ENCODE peak calls at places on chromosome 20, in ten cellular contexts. One of them, this sample, is unnamed.

GRCh38 chr20:44811150-44811685 is 872 bp upstream of the RIMS4 start:
- DNase-seq in colonic mucosa: no peak
- DNase-seq in left lung: no peak
- DNase-seq in astrocyte of the spinal cord: no peak
- DNase-seq in pancreas: no peak
- DNase-seq in BE2C: no peak
- DNase-seq in A549: no peak
- DNase-seq in AG10803: no peak
- DNase-seq in fibroblast of the aortic adventitia: no peak
- DNase-seq in body of pancreas: no peak
- DNase-seq in this sample: no peak

GRCh38 chr20:33674294-33675126 is at the start of gene NECAB3:
- DNase-seq in colonic mucosa: peak; percentile 84
- DNase-seq in left lung: peak; percentile 97
- DNase-seq in astrocyte of the spinal cord: peak; percentile 54
- DNase-seq in pancreas: peak; percentile 87
- DNase-seq in BE2C: peak; percentile 90
- DNase-seq in A549: peak; percentile 75
- DNase-seq in AG10803: peak; percentile 62
- DNase-seq in fibroblast of the aortic adventitia: peak; percentile 56
- DNase-seq in body of pancreas: peak; percentile 92
- DNase-seq in this sample: peak; percentile 67

GRCh38 chr20:41347523-41348429 is 7.2 kb downstream of the LPIN3 start:
- DNase-seq in colonic mucosa: no peak
- DNase-seq in left lung: no peak
- DNase-seq in astrocyte of the spinal cord: no peak
- DNase-seq in pancreas: no peak
- DNase-seq in BE2C: no peak
- DNase-seq in A549: no peak
- DNase-seq in AG10803: peak; percentile 35
- DNase-seq in fibroblast of the aortic adventitia: no peak
- DNase-seq in body of pancreas: peak; percentile 74
- DNase-seq in this sample: peak; percentile 37

GRCh38 chr20:49656304-49656703 is 57.4 kb downstream of the B4GALT5 start:
- DNase-seq in colonic mucosa: no peak
- DNase-seq in left lung: no peak
- DNase-seq in astrocyte of the spinal cord: peak; percentile 47
- DNase-seq in pancreas: peak; percentile 30
- DNase-seq in BE2C: no peak
- DNase-seq in A549: no peak
- DNase-seq in AG10803: peak; percentile 46
- DNase-seq in fibroblast of the aortic adventitia: peak; percentile 20
- DNase-seq in body of pancreas: peak; percentile 75
- DNase-seq in this sample: no peak

GRCh38 chr20:44861547-44862006 is 23.9 kb upstream of the YWHAB start:
- DNase-seq in colonic mucosa: no peak
- DNase-seq in left lung: no peak
- DNase-seq in astrocyte of the spinal cord: peak; percentile 53
- DNase-seq in pancreas: no peak
- DNase-seq in BE2C: no peak
- DNase-seq in A549: no peak
- DNase-seq in AG10803: peak; percentile 91
- DNase-seq in fibroblast of the aortic adventitia: peak; percentile 93
- DNase-seq in body of pancreas: peak; percentile 13
- DNase-seq in this sample: peak; percentile 62

GRCh38 chr20:19462491-19462890 is 250.0 kb downstream of the SLC24A3 start:
- DNase-seq in colonic mucosa: no peak
- DNase-seq in left lung: no peak
- DNase-seq in astrocyte of the spinal cord: no peak
- DNase-seq in pancreas: no peak
- DNase-seq in BE2C: no peak
- DNase-seq in A549: no peak
- DNase-seq in AG10803: no peak
- DNase-seq in fibroblast of the aortic adventitia: no peak
- DNase-seq in body of pancreas: no peak
- DNase-seq in this sample: no peak

GRCh38 chr20:40279390-40279789 is 409.6 kb downstream of the MAFB start:
- DNase-seq in colonic mucosa: peak; percentile 27
- DNase-seq in left lung: no peak
- DNase-seq in astrocyte of the spinal cord: peak; percentile 88
- DNase-seq in pancreas: no peak
- DNase-seq in BE2C: peak; percentile 43
- DNase-seq in A549: no peak
- DNase-seq in AG10803: peak; percentile 94
- DNase-seq in fibroblast of the aortic adventitia: peak; percentile 81
- DNase-seq in body of pancreas: no peak
- DNase-seq in this sample: peak; percentile 65

GRCh38 chr20:5001174-5002076 is at the start of gene SLC23A2:
- DNase-seq in colonic mucosa: peak; percentile 34
- DNase-seq in left lung: peak; percentile 92
- DNase-seq in astrocyte of the spinal cord: no peak
- DNase-seq in pancreas: peak; percentile 45
- DNase-seq in BE2C: peak; percentile 53
- DNase-seq in A549: peak; percentile 66
- DNase-seq in AG10803: no peak
- DNase-seq in fibroblast of the aortic adventitia: no peak
- DNase-seq in body of pancreas: peak; percentile 59
- DNase-seq in this sample: no peak

GRCh38 chr20:51507357-51508036 is 35.0 kb downstream of the NFATC2 start:
- DNase-seq in colonic mucosa: no peak
- DNase-seq in left lung: no peak
- DNase-seq in astrocyte of the spinal cord: peak; percentile 74
- DNase-seq in pancreas: no peak
- DNase-seq in BE2C: no peak
- DNase-seq in A549: no peak
- DNase-seq in AG10803: peak; percentile 56
- DNase-seq in fibroblast of the aortic adventitia: no peak
- DNase-seq in body of pancreas: no peak
- DNase-seq in this sample: no peak

GRCh38 chr20:51508780-51509179 is 33.7 kb downstream of the NFATC2 start:
- DNase-seq in colonic mucosa: no peak
- DNase-seq in left lung: no peak
- DNase-seq in astrocyte of the spinal cord: no peak
- DNase-seq in pancreas: no peak
- DNase-seq in BE2C: no peak
- DNase-seq in A549: no peak
- DNase-seq in AG10803: no peak
- DNase-seq in fibroblast of the aortic adventitia: no peak
- DNase-seq in body of pancreas: no peak
- DNase-seq in this sample: no peak

GRCh38 chr20:51508158-51508557 is 34.4 kb downstream of the NFATC2 start:
- DNase-seq in colonic mucosa: no peak
- DNase-seq in left lung: no peak
- DNase-seq in astrocyte of the spinal cord: no peak
- DNase-seq in pancreas: no peak
- DNase-seq in BE2C: no peak
- DNase-seq in A549: no peak
- DNase-seq in AG10803: no peak
- DNase-seq in fibroblast of the aortic adventitia: no peak
- DNase-seq in body of pancreas: no peak
- DNase-seq in this sample: no peak

GRCh38 chr20:51505566-51505965 is 37.0 kb downstream of the NFATC2 start:
- DNase-seq in colonic mucosa: no peak
- DNase-seq in left lung: no peak
- DNase-seq in astrocyte of the spinal cord: no peak
- DNase-seq in pancreas: no peak
- DNase-seq in BE2C: no peak
- DNase-seq in A549: no peak
- DNase-seq in AG10803: no peak
- DNase-seq in fibroblast of the aortic adventitia: no peak
- DNase-seq in body of pancreas: no peak
- DNase-seq in this sample: no peak

GRCh38 chr20:51506527-51507356 is 35.8 kb downstream of the NFATC2 start:
- DNase-seq in colonic mucosa: no peak
- DNase-seq in left lung: no peak
- DNase-seq in astrocyte of the spinal cord: no peak
- DNase-seq in pancreas: no peak
- DNase-seq in BE2C: no peak
- DNase-seq in A549: no peak
- DNase-seq in AG10803: no peak
- DNase-seq in fibroblast of the aortic adventitia: no peak
- DNase-seq in body of pancreas: no peak
- DNase-seq in this sample: no peak
- H3K4me3 ChIP-seq in colonic mucosa: no peak overlapping the region
- H3K4me3 ChIP-seq in left lung: no peak overlapping the region
- H3K4me3 ChIP-seq in astrocyte of the spinal cord: no peak overlapping the region
- H3K4me3 ChIP-seq in pancreas: no peak overlapping the region
- H3K4me3 ChIP-seq in BE2C: no peak overlapping the region
- H3K4me3 ChIP-seq in A549: no peak overlapping the region
- H3K4me3 ChIP-seq in AG10803: no peak overlapping the region
- H3K4me3 ChIP-seq in fibroblast of the aortic adventitia: no peak overlapping the region
- H3K4me3 ChIP-seq in body of pancreas: no peak overlapping the region
- H3K4me3 ChIP-seq in this sample: no peak overlapping the region

GRCh38 chr20:53623127-53623453 is 29.5 kb upstream of the ZNF217 start:
- DNase-seq in colonic mucosa: no peak
- DNase-seq in left lung: no peak
- DNase-seq in astrocyte of the spinal cord: no peak
- DNase-seq in pancreas: no peak
- DNase-seq in BE2C: no peak
- DNase-seq in A549: no peak
- DNase-seq in AG10803: no peak
- DNase-seq in fibroblast of the aortic adventitia: no peak
- DNase-seq in body of pancreas: no peak
- DNase-seq in this sample: no peak

GRCh38 chr20:53621482-53622246 is 28.0 kb upstream of the ZNF217 start:
- DNase-seq in colonic mucosa: peak; percentile 67
- DNase-seq in left lung: no peak
- DNase-seq in astrocyte of the spinal cord: peak; percentile 59
- DNase-seq in pancreas: peak; percentile 59
- DNase-seq in BE2C: peak; percentile 95
- DNase-seq in A549: peak; percentile 80
- DNase-seq in AG10803: peak; percentile 97
- DNase-seq in fibroblast of the aortic adventitia: peak; percentile 98
- DNase-seq in body of pancreas: peak; percentile 52
- DNase-seq in this sample: peak; percentile 95

GRCh38 chr20:53626584-53626983 is 32.9 kb upstream of the ZNF217 start:
- DNase-seq in colonic mucosa: no peak
- DNase-seq in left lung: no peak
- DNase-seq in astrocyte of the spinal cord: no peak
- DNase-seq in pancreas: no peak
- DNase-seq in BE2C: no peak
- DNase-seq in A549: no peak
- DNase-seq in AG10803: no peak
- DNase-seq in fibroblast of the aortic adventitia: no peak
- DNase-seq in body of pancreas: no peak
- DNase-seq in this sample: no peak

GRCh38 chr20:53622247-53623114 is 28.8 kb upstream of the ZNF217 start:
- DNase-seq in colonic mucosa: no peak
- DNase-seq in left lung: no peak
- DNase-seq in astrocyte of the spinal cord: peak; percentile 15
- DNase-seq in pancreas: no peak
- DNase-seq in BE2C: no peak
- DNase-seq in A549: no peak
- DNase-seq in AG10803: peak; percentile 22
- DNase-seq in fibroblast of the aortic adventitia: no peak
- DNase-seq in body of pancreas: peak; percentile 47
- DNase-seq in this sample: peak; percentile 36

DNA sequence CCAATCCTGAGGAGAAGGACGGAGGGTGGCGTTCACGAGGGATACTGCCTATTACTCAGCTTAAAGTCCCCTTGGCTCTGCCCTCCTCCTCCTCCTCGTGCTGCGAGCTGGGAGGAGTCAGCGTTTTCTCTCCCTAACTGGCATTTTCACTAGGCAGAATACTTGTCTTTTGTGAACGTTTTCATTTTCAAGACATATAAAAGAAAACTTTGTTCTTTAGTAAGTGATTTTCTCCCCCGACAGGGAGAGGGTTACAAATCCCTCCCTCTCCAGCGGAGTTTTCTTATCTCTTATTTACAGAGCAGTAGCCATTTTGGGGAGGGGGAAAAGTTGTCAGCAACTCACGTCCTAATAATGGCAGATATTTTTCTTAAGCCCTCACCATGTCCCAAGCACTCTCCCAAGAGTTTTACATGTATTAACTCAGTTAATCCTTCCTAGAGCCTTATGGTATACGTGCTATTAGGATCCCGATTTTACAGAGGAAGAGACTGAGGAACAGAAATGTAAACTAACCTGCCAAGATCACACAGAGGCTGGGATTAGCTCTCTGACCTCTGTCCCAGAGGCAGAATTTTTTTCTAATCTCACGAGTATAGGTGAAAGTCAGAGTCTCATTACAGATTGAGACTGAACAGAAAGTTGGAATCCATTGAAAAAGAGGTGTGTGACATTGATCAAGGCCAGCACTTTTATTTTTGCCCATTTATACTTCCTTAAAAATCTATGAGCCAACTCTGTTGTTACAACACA is 30.0 kb upstream of the ZNF217 start:
- DNase-seq in colonic mucosa: peak; percentile 84
- DNase-seq in left lung: no peak
- DNase-seq in astrocyte of the spinal cord: peak; percentile 79
- DNase-seq in pancreas: peak; percentile 57
- DNase-seq in BE2C: peak; percentile 64
- DNase-seq in A549: peak; percentile 71
- DNase-seq in AG10803: peak; percentile 76
- DNase-seq in fibroblast of the aortic adventitia: peak; percentile 78
- DNase-seq in body of pancreas: peak; percentile 79
- DNase-seq in this sample: peak; percentile 80
- TF ChIP-seq CTCF in colonic mucosa: no peak
- TF ChIP-seq CTCF in left lung: no peak
- TF ChIP-seq CTCF in astrocyte of the spinal cord: no peak
- TF ChIP-seq CTCF in pancreas: no peak
- TF ChIP-seq CTCF in BE2C: no peak
- TF ChIP-seq CTCF in A549: peak; percentile 24
- TF ChIP-seq CTCF in AG10803: peak; percentile 34
- TF ChIP-seq CTCF in fibroblast of the aortic adventitia: no peak
- TF ChIP-seq CTCF in body of pancreas: no peak
- TF ChIP-seq CTCF in this sample: peak; percentile 10

DNA sequence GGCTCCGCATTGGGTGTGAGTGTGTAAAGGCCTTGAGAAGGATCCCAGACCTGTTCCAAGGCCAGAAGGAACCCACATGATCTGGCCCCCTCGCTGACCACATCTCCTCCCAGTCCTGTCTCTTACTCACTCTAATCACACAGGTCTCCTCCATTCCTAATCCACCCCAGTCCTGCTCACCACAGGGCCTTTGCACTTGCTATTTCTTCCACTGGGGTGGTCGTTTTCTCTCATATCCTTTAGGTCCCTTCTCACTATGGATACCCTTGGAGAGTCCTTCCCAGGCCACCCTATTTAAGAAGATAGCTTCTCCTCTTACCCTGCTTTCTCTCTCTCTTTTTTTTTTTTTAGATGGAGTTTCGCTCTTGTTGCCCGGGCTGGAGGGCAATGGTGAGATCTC is 65.7 kb downstream of the CD40 start:
- DNase-seq in colonic mucosa: no peak
- DNase-seq in left lung: no peak
- DNase-seq in astrocyte of the spinal cord: no peak
- DNase-seq in pancreas: no peak
- DNase-seq in BE2C: no peak
- DNase-seq in A549: no peak
- DNase-seq in AG10803: no peak
- DNase-seq in fibroblast of the aortic adventitia: no peak
- DNase-seq in body of pancreas: no peak
- DNase-seq in this sample: no peak
- H3K4me3 ChIP-seq in colonic mucosa: no peak overlapping the region
- H3K4me3 ChIP-seq in left lung: no peak overlapping the region
- H3K4me3 ChIP-seq in astrocyte of the spinal cord: no peak overlapping the region
- H3K4me3 ChIP-seq in pancreas: no peak overlapping the region
- H3K4me3 ChIP-seq in BE2C: no peak overlapping the region
- H3K4me3 ChIP-seq in A549: no peak overlapping the region
- H3K4me3 ChIP-seq in AG10803: no peak overlapping the region
- H3K4me3 ChIP-seq in fibroblast of the aortic adventitia: no peak overlapping the region
- H3K4me3 ChIP-seq in body of pancreas: no peak overlapping the region
- H3K4me3 ChIP-seq in this sample: no peak overlapping the region

GRCh38 chr20:8523684-8524083 is 391.6 kb downstream of the PLCB1 start:
- DNase-seq in colonic mucosa: no peak
- DNase-seq in left lung: no peak
- DNase-seq in astrocyte of the spinal cord: no peak
- DNase-seq in pancreas: no peak
- DNase-seq in BE2C: peak; percentile 61
- DNase-seq in A549: no peak
- DNase-seq in AG10803: peak; percentile 9
- DNase-seq in fibroblast of the aortic adventitia: no peak
- DNase-seq in body of pancreas: no peak
- DNase-seq in this sample: no peak
- TF ChIP-seq CTCF in colonic mucosa: no peak
- TF ChIP-seq CTCF in left lung: no peak
- TF ChIP-seq CTCF in astrocyte of the spinal cord: no peak
- TF ChIP-seq CTCF in pancreas: no peak
- TF ChIP-seq CTCF in BE2C: peak; percentile 82
- TF ChIP-seq CTCF in A549: peak; percentile 10
- TF ChIP-seq CTCF in AG10803: peak; percentile 36
- TF ChIP-seq CTCF in fibroblast of the aortic adventitia: no peak
- TF ChIP-seq CTCF in body of pancreas: no peak
- TF ChIP-seq CTCF in this sample: peak; percentile 24